ENCODE peak calls at places on chromosomes 12 and 14, in seven cellular contexts. C is mucosa of descending colon; N is esophagus squamous epithelium; G is dorsolateral prefrontal cortex; O is NCI-H1092; W is activated naive CD4-positive, alpha-beta T cell treated with Interleukin-2 at 50 U/mL for 16 hours; P is fibroblast of the conjunctiva. T is an unnamed sample.

GRCh38 chr14:95015046-95015445 is 142.3 kb downstream of the DICER1 start:
- DNase-seq in C (no peak), N (no peak), G (no peak), O (no peak), W (no peak), P (no peak), T (no peak)

GRCh38 chr12:120490833-120491512 is 4.9 kb upstream of the DYNLL1 start:
- DNase-seq in C (no peak), N (no peak), G (no peak), O (no peak), W (no peak), P (no peak), T (no peak)

GRCh38 chr12:77591959-77592358 is 238.7 kb upstream of the NAV3 start:
- DNase-seq in C (no peak), N (no peak), G (no peak), O (peak; percentile 86), W (no peak), P (no peak), T (no peak)

GRCh38 chr12:5222011-5222461 is 178.4 kb downstream of the KCNA5 start:
- DNase-seq in C (no peak), N (no peak), G (no peak), O (no peak), W (no peak), P (no peak), T (no peak)

GRCh38 chr14:64812412-64812811 is 67.3 kb downstream of the SPTB start:
- DNase-seq in C (peak; percentile 81), N (no peak), G (no peak), O (no peak), W (peak; percentile 21), P (no peak), T (no peak)

GRCh38 chr12:122937622-122938091 is 28.6 kb downstream of the ABCB9 start:
- DNase-seq in C (no peak), N (no peak), G (no peak), O (no peak), W (no peak), P (no peak), T (no peak)

GRCh38 chr14:104579507-104579906 is at the start of gene C14orf180:
- DNase-seq in C (peak; percentile 65), N (no peak), G (no peak), O (no peak), W (no peak), P (no peak), T (no peak)

GRCh38 chr14:63893701-63894458 is 41.1 kb downstream of the SYNE2 start:
- DNase-seq in C (no peak), N (no peak), G (no peak), O (no peak), W (no peak), P (peak; percentile 93), T (peak; percentile 45)

GRCh38 chr12:2834581-2835491 is at the start of gene NRIP2:
- DNase-seq in C (no peak), N (no peak), G (peak; percentile 81), O (peak; percentile 77), W (no peak), P (peak; percentile 42), T (no peak)

GRCh38 chr14:102967506-102967795 is 45.0 kb downstream of the AMN start:
- DNase-seq in C (no peak), N (no peak), G (no peak), O (no peak), W (no peak), P (no peak), T (no peak)

GRCh38 chr12:104748790-104749189 is 209.3 kb downstream of the SLC41A2 start:
- DNase-seq in C (no peak), N (no peak), G (no peak), O (no peak), W (no peak), P (no peak), T (peak; percentile 60)

GRCh38 chr12:48875944-48876520 is 10.4 kb upstream of the RND1 start:
- DNase-seq in C (no peak), N (no peak), G (no peak), O (no peak), W (no peak), P (no peak), T (no peak)

GRCh38 chr14:91413547-91414474 is 3.8 kb downstream of the CCDC88C start:
- DNase-seq in C (peak; percentile 76), N (no peak), G (no peak), O (no peak), W (peak; percentile 52), P (no peak), T (no peak)

GRCh38 chr12:91577586-91578539 is 395.2 kb upstream of the DCN start:
- DNase-seq in C (no peak), N (no peak), G (no peak), O (no peak), W (no peak), P (peak; percentile 17), T (no peak)

GRCh38 chr14:81594012-81594411 is 60.4 kb upstream of the SEL1L start:
- DNase-seq in C (no peak), N (no peak), G (peak; percentile 79), O (no peak), W (no peak), P (peak; percentile 2), T (peak; percentile 13)

GRCh38 chr12:127340381-127340780 is 926.6 kb upstream of the TMEM132C start:
- DNase-seq in C (no peak), N (no peak), G (no peak), O (no peak), W (no peak), P (no peak), T (no peak)

GRCh38 chr12:25200703-25201102 is 5.7 kb downstream of the ETFRF1 start:
- DNase-seq in C (no peak), N (no peak), G (no peak), O (no peak), W (no peak), P (no peak), T (no peak)

GRCh38 chr12:121033625-121034349 is 5.3 kb downstream of the OASL start:
- DNase-seq in C (no peak), N (no peak), G (no peak), O (no peak), W (peak; percentile 69), P (peak; percentile 38), T (no peak)

GRCh38 chr14:91835920-91836843 is 31.2 kb downstream of the TC2N start:
- DNase-seq in C (peak; percentile 91), N (no peak), G (peak; percentile 65), O (peak; percentile 36), W (peak; percentile 86), P (no peak), T (no peak)

GRCh38 chr14:51396222-51396815 is 156.3 kb downstream of the TMX1 start:
- DNase-seq in C (no peak), N (no peak), G (no peak), O (no peak), W (no peak), P (peak; percentile 72), T (no peak)

GRCh38 chr12:102349079-102349478 is 131.3 kb downstream of the IGF1 start:
- DNase-seq in C (no peak), N (no peak), G (no peak), O (no peak), W (no peak), P (no peak), T (no peak)

GRCh38 chr14:105171004-105171673 is 2.6 kb upstream of the JAG2 start:
- DNase-seq in C (no peak), N (no peak), G (no peak), O (no peak), W (no peak), P (no peak), T (no peak)

GRCh38 chr14:73188501-73188903 is 48.8 kb upstream of the PAPLN start:
- DNase-seq in C (no peak), N (no peak), G (no peak), O (no peak), W (no peak), P (peak; percentile 49), T (no peak)

GRCh38 chr14:75960219-75960618 is 21.6 kb downstream of the TGFB3 start:
- DNase-seq in C (no peak), N (no peak), G (no peak), O (no peak), W (no peak), P (no peak), T (no peak)

GRCh38 chr14:77409131-77409533 is 14.2 kb downstream of the NOXRED1 start:
- DNase-seq in C (no peak), N (no peak), G (no peak), O (peak; percentile 1), W (no peak), P (no peak), T (no peak)

GRCh38 chr12:59365133-59365532 is 230.7 kb upstream of the SLC16A7 start:
- DNase-seq in C (no peak), N (no peak), G (no peak), O (no peak), W (no peak), P (no peak), T (no peak)

GRCh38 chr12:64494998-64495729 is 43.2 kb downstream of the TBK1 start:
- DNase-seq in C (no peak), N (no peak), G (no peak), O (no peak), W (no peak), P (no peak), T (no peak)

GRCh38 chr12:53045646-53046045 is 4.2 kb upstream of the TNS2 start:
- DNase-seq in C (peak; percentile 29), N (no peak), G (no peak), O (no peak), W (no peak), P (no peak), T (no peak)

GRCh38 chr14:51147183-51147582 is 52.3 kb upstream of the TRIM9 start:
- DNase-seq in C (no peak), N (no peak), G (no peak), O (no peak), W (no peak), P (peak; percentile 47), T (no peak)

GRCh38 chr12:96197503-96198272 is 3.5 kb downstream of the ELK3 start:
- DNase-seq in C (no peak), N (no peak), G (no peak), O (no peak), W (no peak), P (peak; percentile 79), T (no peak)

GRCh38 chr14:99749763-99750715 is 43.2 kb upstream of the EML1 start:
- DNase-seq in C (no peak), N (no peak), G (no peak), O (no peak), W (no peak), P (no peak), T (no peak)

T was measured in thoracic aorta.